ENCODE peak calls at places on chromosomes 1 and 21, in six cellular contexts. H is mammary epithelial cell, B is heart right ventricle, P is Peyer's patch, D is pancreas, T is fibroblast of lung. X is an unnamed sample.

GRCh38 chr1:41870076-41870562 is 48.6 kb downstream of the HIVEP3 start:
- DNase-seq in T (peak), P (no peak), B (no peak), H (peak), D (no peak), X (no peak)

GRCh38 chr1:205458777-205459566 is 3.1 kb upstream of the BLACAT1 start:
- DNase-seq in T (peak), P (no peak), H (peak), B (no peak), D (peak), X (no peak)

GRCh38 chr1:183407961-183408360 is 10.2 kb downstream of the NMNAT2 start:
- DNase-seq in P (no peak), H (no peak), B (no peak), T (no peak), D (no peak), X (no peak)

GRCh38 chr1:174894087-174894768 is 105.5 kb upstream of the CACYBP start:
- DNase-seq in T (no peak), B (no peak), H (no peak), D (no peak), P (no peak), X (no peak)

GRCh38 chr1:240790851-240791250 is 178.9 kb upstream of the GREM2 start:
- DNase-seq in T (peak), B (no peak), H (no peak), D (no peak), P (no peak), X (no peak)

GRCh38 chr1:85328713-85329376 is 52.4 kb upstream of the BCL10 start:
- DNase-seq in H (peak), T (peak), P (no peak), D (peak), B (no peak), X (no peak)

GRCh38 chr1:162872981-162873380 is 12.0 kb upstream of the CCDC190 start:
- DNase-seq in H (no peak), P (no peak), D (no peak), T (no peak), B (no peak), X (no peak)

GRCh38 chr21:35408401-35408800 is 359.3 kb upstream of the RUNX1 start:
- DNase-seq in T (peak), D (no peak), P (no peak), B (no peak), H (peak), X (no peak)

GRCh38 chr1:94401206-94401605 is 17.0 kb upstream of the ABCD3 start:
- DNase-seq in D (no peak), B (no peak), P (no peak), T (no peak), H (peak), X (no peak)

GRCh38 chr1:165542647-165543046 is 1.2 kb upstream of the LRRC52 start:
- DNase-seq in H (no peak), B (no peak), D (no peak), T (no peak), P (no peak), X (no peak)

GRCh38 chr21:34546556-34546955 is 34.5 kb upstream of the KCNE1 start:
- DNase-seq in T (no peak), H (no peak), D (no peak), B (no peak), P (no peak), X (no peak)

GRCh38 chr1:93579891-93580290 is 101.7 kb downstream of the BCAR3 start:
- DNase-seq in P (no peak), T (peak), B (peak), H (peak), D (no peak), X (no peak)

GRCh38 chr1:174153085-174153824 is 6.1 kb upstream of the RABGAP1L start:
- DNase-seq in D (no peak), T (no peak), H (peak), B (no peak), P (no peak), X (no peak)

GRCh38 chr1:199463521-199464127 is 563.9 kb upstream of the NR5A2 start:
- DNase-seq in D (peak), T (peak), P (no peak), B (no peak), H (peak), X (no peak)

GRCh38 chr1:219188331-219188803 is 14.7 kb downstream of the LYPLAL1 start:
- DNase-seq in T (no peak), P (no peak), H (no peak), B (no peak), D (no peak), X (no peak)

GRCh38 chr1:21613072-21613867 is 55.9 kb downstream of the RAP1GAP start:
- DNase-seq in B (no peak), H (no peak), P (no peak), T (no peak), D (no peak), X (no peak)

GRCh38 chr1:8373547-8374270 is 55.8 kb downstream of the SLC45A1 start:
- DNase-seq in B (peak), T (peak), P (no peak), D (peak), H (peak), X (no peak)

GRCh38 chr1:61797045-61797755 is 54.9 kb downstream of the PATJ start:
- DNase-seq in T (no peak), P (no peak), B (no peak), D (no peak), H (peak), X (no peak)

GRCh38 chr1:183090386-183091006 is 67.3 kb downstream of the LAMC1 start:
- DNase-seq in H (no peak), P (no peak), B (peak), T (peak), D (no peak), X (no peak)

GRCh38 chr1:33670567-33670966 is 193.3 kb upstream of the HMGB4 start:
- DNase-seq in T (no peak), H (no peak), D (no peak), P (no peak), B (no peak), X (no peak)

GRCh38 chr1:42935313-42935624 is 23.4 kb downstream of the SLC2A1 start:
- DNase-seq in H (no peak), P (peak), B (no peak), D (peak), T (no peak), X (peak)

GRCh38 chr1:232620356-232620841 is 9.5 kb downstream of the SIPA1L2 start:
- DNase-seq in B (no peak), H (peak), D (peak), P (no peak), T (peak), X (no peak)

GRCh38 chr1:222938986-222939385 is 124.1 kb downstream of the DISP1 start:
- DNase-seq in T (no peak), H (no peak), D (no peak), P (no peak), B (no peak), X (no peak)

GRCh38 chr1:229709620-229710019 is 83.6 kb downstream of the URB2 start:
- DNase-seq in P (no peak), T (no peak), D (no peak), B (no peak), H (no peak), X (no peak)

GRCh38 chr1:38285807-38286530 is 239.4 kb upstream of the POU3F1 start:
- DNase-seq in P (no peak), B (no peak), D (no peak), T (no peak), H (no peak), X (no peak)

GRCh38 chr1:100928128-100928527 is 32.2 kb downstream of the SLC30A7 start:
- DNase-seq in B (no peak), D (no peak), H (no peak), T (no peak), P (no peak), X (no peak)

GRCh38 chr1:100924991-100925390 is 29.1 kb downstream of the SLC30A7 start:
- DNase-seq in D (no peak), B (no peak), P (no peak), T (no peak), H (no peak), X (no peak)

GRCh38 chr1:100926240-100926639 is 30.4 kb downstream of the SLC30A7 start:
- DNase-seq in T (no peak), D (no peak), B (no peak), P (no peak), H (no peak), X (no peak)

GRCh38 chr1:100927276-100927675 is 31.4 kb downstream of the SLC30A7 start:
- DNase-seq in P (peak), D (no peak), H (no peak), T (no peak), B (no peak), X (no peak)

DNA sequence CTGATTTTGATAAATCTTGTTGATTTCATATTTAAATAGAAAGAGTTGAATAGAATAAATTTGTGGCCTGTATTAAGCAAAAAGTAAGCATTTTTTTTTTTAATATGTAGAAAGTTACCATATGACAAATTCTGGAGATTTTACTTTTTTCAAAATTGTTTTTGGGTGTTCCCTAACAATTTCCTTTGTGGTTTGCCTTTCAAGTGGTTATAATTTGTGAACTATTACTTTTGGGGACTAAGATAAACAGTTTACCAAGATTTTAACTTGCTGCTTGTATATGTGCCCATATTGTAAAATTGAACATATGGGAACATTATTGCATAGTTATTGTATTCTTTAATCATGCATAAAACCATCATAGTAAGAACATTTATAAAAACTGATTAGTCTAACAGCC is 34.6 kb downstream of the SLC30A7 start:
- DNase-seq in D (no peak), P (no peak), H (no peak), B (no peak), T (no peak), X (no peak)
- H3K27ac ChIP-seq in D (no peak), P (no peak), H (no peak), B (no peak), T (no peak), X (no peak)

GRCh38 chr21:25835397-25835796 is 100.6 kb downstream of the GABPA start:
- DNase-seq in T (no peak), B (no peak), D (no peak), H (no peak), P (no peak), X (no peak)
- H3K27ac ChIP-seq in T (no peak), B (no peak), D (no peak), H (no peak), P (no peak), X (no peak)

GRCh38 chr1:178052650-178053461 is 41.0 kb upstream of the RASAL2 start:
- DNase-seq in H (no peak), B (no peak), T (peak), D (no peak), P (no peak), X (no peak)
- H3K27ac ChIP-seq in H (no peak), B (peak), T (no peak), D (no peak), P (peak), X (no peak)

DNA sequence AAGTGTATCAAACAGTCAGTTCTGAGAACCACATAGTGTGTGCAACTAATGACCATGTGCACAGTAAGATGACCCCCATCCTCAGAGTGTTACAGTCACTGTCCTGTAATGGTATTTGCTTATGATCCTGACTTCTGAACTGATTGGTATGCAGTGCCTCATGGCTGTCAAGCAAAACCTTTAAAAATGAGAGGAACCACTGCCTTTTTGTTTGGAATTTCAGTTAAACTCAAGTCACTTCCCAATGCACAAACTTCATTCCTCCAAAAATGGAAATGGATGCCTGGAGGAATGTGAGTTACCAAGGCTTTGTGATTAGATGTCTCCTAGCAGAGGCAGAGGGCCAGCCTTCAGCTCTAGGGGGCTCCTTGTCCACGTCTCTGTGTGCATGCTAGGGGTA is 10.5 kb downstream of the C1orf198 start:
- DNase-seq in D (no peak), H (no peak), P (no peak), B (no peak), T (no peak), X (no peak)
- H3K27ac ChIP-seq in D (no peak), H (no peak), P (no peak), B (no peak), T (peak), X (peak)

GRCh38 chr1:160360227-160360695 is 6.6 kb upstream of the NHLH1 start:
- DNase-seq in B (no peak), P (no peak), D (no peak), H (no peak), T (no peak), X (no peak)
- H3K27ac ChIP-seq in B (no peak), P (no peak), D (no peak), H (no peak), T (no peak), X (no peak)

DNA sequence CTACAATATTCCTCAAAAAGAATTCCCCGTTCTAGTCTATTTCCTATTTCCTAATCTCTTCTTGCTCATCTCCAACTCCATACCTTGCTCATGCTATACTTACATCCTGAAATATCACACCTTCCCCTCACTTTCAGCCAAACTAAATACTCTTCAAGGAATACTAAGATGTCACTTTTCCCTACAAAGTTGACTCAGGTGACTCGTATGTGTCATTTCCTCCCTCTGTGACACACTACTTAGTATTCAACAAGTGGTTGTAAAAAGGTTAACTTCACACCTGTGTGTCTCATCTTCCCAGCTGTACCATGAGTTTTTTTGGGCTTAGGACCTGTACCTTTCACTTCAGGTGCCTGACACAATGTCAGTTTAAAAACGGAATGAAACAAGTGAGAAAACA is 81.9 kb upstream of the LBR start:
- DNase-seq in B (no peak), D (no peak), P (no peak), H (peak), T (no peak), X (no peak)
- H3K27ac ChIP-seq in B (peak), D (no peak), P (no peak), H (no peak), T (no peak), X (peak)

GRCh38 chr1:25796807-25797458 is 3.1 kb upstream of the SELENON start:
- DNase-seq in T (peak), D (peak), B (peak), H (peak), P (peak), X (no peak)
- H3K27ac ChIP-seq in T (no peak), D (no peak), B (no peak), H (no peak), P (no peak), X (no peak)

DNA sequence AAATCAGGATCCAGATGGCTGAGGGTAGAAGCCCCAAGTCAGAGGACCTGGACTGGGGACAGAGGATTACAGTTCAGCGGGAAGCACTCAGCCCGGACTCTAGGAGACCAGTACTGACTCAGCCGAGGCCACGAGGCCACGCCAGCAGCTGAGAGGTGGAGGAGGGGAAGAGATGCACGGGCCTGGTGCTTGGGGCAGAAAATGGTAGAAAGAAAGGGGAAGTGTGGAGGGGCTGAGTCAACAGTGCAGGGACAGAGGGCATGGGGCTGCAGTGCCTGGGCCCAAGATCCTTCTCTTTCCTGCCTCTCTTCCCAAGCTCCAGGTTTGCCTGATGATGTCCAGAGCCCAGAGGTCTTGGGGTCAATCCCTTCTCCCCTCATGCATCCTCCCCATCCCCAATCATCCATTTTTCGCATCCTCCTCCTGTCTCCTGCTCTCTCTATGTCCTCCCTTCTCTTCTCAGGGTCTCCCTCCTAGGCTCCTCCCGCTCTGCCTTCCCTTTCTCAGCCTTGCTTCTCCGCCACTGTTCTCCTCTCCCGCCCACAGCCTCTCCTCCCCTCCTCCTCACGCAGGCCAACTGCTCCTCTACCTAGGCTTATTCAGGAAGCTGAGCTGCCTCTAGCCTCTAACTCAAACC is 7.7 kb downstream of the ARHGEF2 start:
- DNase-seq in P (peak), T (peak), B (peak), D (peak), H (no peak), X (peak)
- H3K27ac ChIP-seq in P (peak), T (peak), B (peak), D (no peak), H (no peak), X (peak)